ENCODE peak calls at places on chromosomes 3 and 15, in six cellular contexts. One of them, this sample, is unnamed. For H3K27me3, the result is how much of the 10 kb centered on the place peaks cover.

GRCh38 chr3:120111898-120112297 is 17.7 kb upstream of the GSK3B start:
- DNase-seq in uterus: no peak
- DNase-seq in esophagus muscularis mucosa: peak
- DNase-seq in cardiac muscle cell: no peak
- DNase-seq in AG04450: no peak
- DNase-seq in PC-3: peak
- DNase-seq in this sample: no peak

GRCh38 chr3:28574036-28574435 is 225.4 kb upstream of the AZI2 start:
- DNase-seq in esophagus muscularis mucosa: no peak
- DNase-seq in PC-3: no peak
- DNase-seq in AG04450: no peak
- DNase-seq in cardiac muscle cell: no peak
- DNase-seq in uterus: no peak
- DNase-seq in this sample: no peak

GRCh38 chr3:141235661-141236171 is 4.1 kb downstream of the PXYLP1 start:
- DNase-seq in AG04450: no peak
- DNase-seq in PC-3: no peak
- DNase-seq in uterus: no peak
- DNase-seq in cardiac muscle cell: peak
- DNase-seq in esophagus muscularis mucosa: peak
- DNase-seq in this sample: no peak

GRCh38 chr15:92810418-92811138 is 89.5 kb upstream of the CHD2 start:
- DNase-seq in uterus: peak
- DNase-seq in AG04450: no peak
- DNase-seq in PC-3: peak
- DNase-seq in cardiac muscle cell: peak
- DNase-seq in esophagus muscularis mucosa: no peak
- DNase-seq in this sample: peak

GRCh38 chr15:94080416-94080815 is 150.9 kb upstream of the MCTP2 start:
- DNase-seq in esophagus muscularis mucosa: peak
- DNase-seq in AG04450: no peak
- DNase-seq in cardiac muscle cell: no peak
- DNase-seq in PC-3: peak
- DNase-seq in uterus: no peak
- DNase-seq in this sample: no peak

GRCh38 chr3:44467241-44467640 is 10.2 kb downstream of the ZNF445 start:
- DNase-seq in uterus: no peak
- DNase-seq in AG04450: no peak
- DNase-seq in PC-3: no peak
- DNase-seq in cardiac muscle cell: peak
- DNase-seq in esophagus muscularis mucosa: no peak
- DNase-seq in this sample: no peak

GRCh38 chr15:73950479-73951043 is 24.3 kb downstream of the LOXL1 start:
- DNase-seq in PC-3: no peak
- DNase-seq in cardiac muscle cell: no peak
- DNase-seq in AG04450: no peak
- DNase-seq in uterus: no peak
- DNase-seq in esophagus muscularis mucosa: no peak
- DNase-seq in this sample: no peak

GRCh38 chr3:94076055-94076454 is 13.2 kb downstream of the NSUN3 start:
- DNase-seq in uterus: no peak
- DNase-seq in esophagus muscularis mucosa: no peak
- DNase-seq in cardiac muscle cell: no peak
- DNase-seq in AG04450: peak
- DNase-seq in PC-3: peak
- DNase-seq in this sample: no peak

GRCh38 chr3:63964287-63965073 is 52.3 kb upstream of the SCAANT1 start:
- DNase-seq in cardiac muscle cell: peak
- DNase-seq in esophagus muscularis mucosa: no peak
- DNase-seq in AG04450: no peak
- DNase-seq in PC-3: no peak
- DNase-seq in uterus: no peak
- DNase-seq in this sample: no peak

GRCh38 chr3:40546811-40547210 is 22.1 kb downstream of the ZNF621 start:
- DNase-seq in PC-3: peak
- DNase-seq in AG04450: peak
- DNase-seq in esophagus muscularis mucosa: no peak
- DNase-seq in uterus: no peak
- DNase-seq in cardiac muscle cell: no peak
- DNase-seq in this sample: no peak

GRCh38 chr15:47194718-47195117 is 522.6 kb upstream of the SEMA6D start:
- DNase-seq in esophagus muscularis mucosa: no peak
- DNase-seq in PC-3: peak
- DNase-seq in AG04450: peak
- DNase-seq in uterus: no peak
- DNase-seq in cardiac muscle cell: peak
- DNase-seq in this sample: no peak

GRCh38 chr3:191239439-191240035 is 40.5 kb downstream of the OSTN start:
- DNase-seq in uterus: no peak
- DNase-seq in esophagus muscularis mucosa: no peak
- DNase-seq in PC-3: peak
- DNase-seq in AG04450: no peak
- DNase-seq in cardiac muscle cell: no peak
- DNase-seq in this sample: no peak

GRCh38 chr15:24823473-24823872 is 131.3 kb upstream of the SNRPN start:
- DNase-seq in AG04450: no peak
- DNase-seq in uterus: no peak
- DNase-seq in esophagus muscularis mucosa: no peak
- DNase-seq in cardiac muscle cell: peak
- DNase-seq in PC-3: peak
- DNase-seq in this sample: no peak

GRCh38 chr3:20323307-20323927 is 137.4 kb upstream of the SGO1 start:
- DNase-seq in AG04450: no peak
- DNase-seq in PC-3: no peak
- DNase-seq in uterus: no peak
- DNase-seq in esophagus muscularis mucosa: no peak
- DNase-seq in cardiac muscle cell: no peak
- DNase-seq in this sample: no peak

GRCh38 chr3:155316450-155316849 is 23.0 kb upstream of the STRIT1 start:
- DNase-seq in cardiac muscle cell: no peak
- DNase-seq in PC-3: no peak
- DNase-seq in uterus: no peak
- DNase-seq in AG04450: no peak
- DNase-seq in esophagus muscularis mucosa: no peak
- DNase-seq in this sample: no peak

GRCh38 chr3:78050276-78051080 is 1010.6 kb downstream of the ROBO2 start:
- DNase-seq in cardiac muscle cell: no peak
- DNase-seq in PC-3: peak
- DNase-seq in uterus: no peak
- DNase-seq in AG04450: no peak
- DNase-seq in esophagus muscularis mucosa: no peak
- DNase-seq in this sample: no peak

GRCh38 chr3:17038900-17039545 is 154.3 kb downstream of the PLCL2 start:
- DNase-seq in AG04450: no peak
- DNase-seq in esophagus muscularis mucosa: no peak
- DNase-seq in uterus: no peak
- DNase-seq in cardiac muscle cell: no peak
- DNase-seq in PC-3: peak
- DNase-seq in this sample: no peak

GRCh38 chr3:107669669-107670068 is 146.9 kb downstream of the BBX start:
- DNase-seq in PC-3: no peak
- DNase-seq in AG04450: no peak
- DNase-seq in esophagus muscularis mucosa: no peak
- DNase-seq in cardiac muscle cell: no peak
- DNase-seq in uterus: no peak
- DNase-seq in this sample: no peak

GRCh38 chr15:99918072-99918471 is 184.8 kb upstream of the LYSMD4 start:
- DNase-seq in cardiac muscle cell: no peak
- DNase-seq in AG04450: no peak
- DNase-seq in esophagus muscularis mucosa: peak
- DNase-seq in uterus: no peak
- DNase-seq in PC-3: no peak
- DNase-seq in this sample: no peak

GRCh38 chr3:112464264-112464663 is 35.0 kb downstream of the BTLA start:
- DNase-seq in uterus: no peak
- DNase-seq in PC-3: no peak
- DNase-seq in cardiac muscle cell: no peak
- DNase-seq in esophagus muscularis mucosa: no peak
- DNase-seq in AG04450: no peak
- DNase-seq in this sample: no peak

GRCh38 chr15:73630796-73631471 is 2.3 kb downstream of the NPTN start:
- DNase-seq in esophagus muscularis mucosa: no peak
- DNase-seq in cardiac muscle cell: no peak
- DNase-seq in uterus: no peak
- DNase-seq in AG04450: no peak
- DNase-seq in PC-3: no peak
- DNase-seq in this sample: no peak

GRCh38 chr15:70309035-70309434 is 211.3 kb upstream of the TLE3 start:
- DNase-seq in uterus: no peak
- DNase-seq in PC-3: no peak
- DNase-seq in esophagus muscularis mucosa: no peak
- DNase-seq in cardiac muscle cell: no peak
- DNase-seq in AG04450: no peak
- DNase-seq in this sample: no peak

GRCh38 chr15:58472821-58473581 is 41.2 kb downstream of the LIPC start:
- DNase-seq in cardiac muscle cell: no peak
- DNase-seq in esophagus muscularis mucosa: no peak
- DNase-seq in AG04450: no peak
- DNase-seq in uterus: no peak
- DNase-seq in PC-3: peak
- DNase-seq in this sample: no peak

GRCh38 chr3:114685053-114685630 is 391.3 kb downstream of the TIGIT start:
- DNase-seq in PC-3: no peak
- DNase-seq in AG04450: no peak
- DNase-seq in cardiac muscle cell: no peak
- DNase-seq in uterus: no peak
- DNase-seq in esophagus muscularis mucosa: no peak
- DNase-seq in this sample: no peak

GRCh38 chr3:9781978-9782575 is 10.2 kb downstream of the TADA3 start:
- DNase-seq in uterus: no peak
- DNase-seq in AG04450: no peak
- DNase-seq in PC-3: no peak
- DNase-seq in cardiac muscle cell: no peak
- DNase-seq in esophagus muscularis mucosa: no peak
- DNase-seq in this sample: no peak

GRCh38 chr3:7813412-7813811 is 688.2 kb upstream of the LMCD1 start:
- DNase-seq in esophagus muscularis mucosa: no peak
- DNase-seq in PC-3: no peak
- DNase-seq in cardiac muscle cell: no peak
- DNase-seq in AG04450: no peak
- DNase-seq in uterus: no peak
- DNase-seq in this sample: no peak

GRCh38 chr3:32219537-32219936 is 18.9 kb upstream of the CMTM8 start:
- DNase-seq in AG04450: no peak
- DNase-seq in esophagus muscularis mucosa: no peak
- DNase-seq in uterus: no peak
- DNase-seq in PC-3: no peak
- DNase-seq in cardiac muscle cell: no peak
- DNase-seq in this sample: no peak
- TF ChIP-seq CTCF in AG04450: no peak
- TF ChIP-seq CTCF in esophagus muscularis mucosa: no peak
- TF ChIP-seq CTCF in uterus: no peak
- TF ChIP-seq CTCF in PC-3: no peak
- TF ChIP-seq CTCF in cardiac muscle cell: no peak
- TF ChIP-seq CTCF in this sample: no peak

GRCh38 chr3:13193320-13194284 is 120.4 kb upstream of the IQSEC1 start:
- DNase-seq in AG04450: no peak
- DNase-seq in cardiac muscle cell: no peak
- DNase-seq in PC-3: peak
- DNase-seq in esophagus muscularis mucosa: no peak
- DNase-seq in uterus: no peak
- DNase-seq in this sample: no peak

GRCh38 chr3:13195374-13195773 is 122.1 kb upstream of the IQSEC1 start:
- DNase-seq in AG04450: no peak
- DNase-seq in esophagus muscularis mucosa: no peak
- DNase-seq in PC-3: no peak
- DNase-seq in uterus: no peak
- DNase-seq in cardiac muscle cell: no peak
- DNase-seq in this sample: no peak

GRCh38 chr3:13197281-13197680 is 124.1 kb upstream of the IQSEC1 start:
- DNase-seq in uterus: no peak
- DNase-seq in AG04450: no peak
- DNase-seq in PC-3: no peak
- DNase-seq in esophagus muscularis mucosa: no peak
- DNase-seq in cardiac muscle cell: peak
- DNase-seq in this sample: no peak

GRCh38 chr3:13192471-13193213 is 119.4 kb upstream of the IQSEC1 start:
- DNase-seq in AG04450: no peak
- DNase-seq in esophagus muscularis mucosa: no peak
- DNase-seq in PC-3: peak
- DNase-seq in cardiac muscle cell: no peak
- DNase-seq in uterus: no peak
- DNase-seq in this sample: no peak

GRCh38 chr3:13194285-13195209 is 121.3 kb upstream of the IQSEC1 start:
- DNase-seq in cardiac muscle cell: no peak
- DNase-seq in AG04450: no peak
- DNase-seq in PC-3: peak
- DNase-seq in uterus: no peak
- DNase-seq in esophagus muscularis mucosa: no peak
- DNase-seq in this sample: peak
- H3K27me3 ChIP-seq in cardiac muscle cell: under half
- H3K27me3 ChIP-seq in AG04450: under half
- H3K27me3 ChIP-seq in PC-3: under half
- H3K27me3 ChIP-seq in uterus: under half
- H3K27me3 ChIP-seq in esophagus muscularis mucosa: under half
- H3K27me3 ChIP-seq in this sample: under half

DNA sequence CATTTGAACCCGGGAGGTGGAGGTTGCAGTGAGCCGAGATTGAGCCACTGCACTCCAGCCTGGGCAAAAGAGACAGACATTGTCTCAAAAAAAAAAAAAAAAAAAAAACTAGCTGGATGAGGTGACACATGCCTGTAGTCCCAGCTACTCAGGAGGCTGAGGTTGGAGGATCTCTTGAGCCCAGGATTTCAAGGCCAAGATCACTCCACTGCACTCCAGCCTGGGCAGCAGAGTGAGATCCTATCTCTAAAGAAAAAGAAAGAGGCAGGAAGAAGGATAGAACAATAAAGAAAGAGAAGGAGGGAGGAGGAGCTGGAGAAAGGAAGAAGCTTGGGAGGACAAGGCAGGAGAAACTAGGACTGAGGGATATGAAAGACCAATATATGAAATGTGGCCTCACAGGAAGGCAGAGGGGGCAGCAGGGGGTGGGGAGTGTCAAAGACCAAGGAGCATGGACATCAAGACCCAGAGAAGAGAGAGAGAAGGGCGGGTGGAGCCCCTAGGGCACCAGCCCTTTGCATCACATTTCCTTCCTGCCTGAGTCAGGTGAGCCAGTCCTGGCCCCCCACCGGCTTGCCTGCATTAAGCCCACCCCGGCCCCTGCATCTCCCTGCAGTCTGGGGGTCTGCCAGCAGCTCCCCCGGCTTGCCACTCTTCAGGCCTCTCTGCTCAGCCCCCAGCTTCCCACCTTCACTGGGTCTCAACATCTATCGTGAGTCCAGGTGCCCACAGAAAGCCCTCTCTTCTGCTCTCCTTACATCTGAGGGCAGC is 11.5 kb downstream of the IGDCC3 start:
- DNase-seq in esophagus muscularis mucosa: no peak
- DNase-seq in uterus: no peak
- DNase-seq in PC-3: no peak
- DNase-seq in AG04450: no peak
- DNase-seq in cardiac muscle cell: no peak
- DNase-seq in this sample: no peak
- H3K4me3 ChIP-seq in esophagus muscularis mucosa: no peak
- H3K4me3 ChIP-seq in uterus: no peak
- H3K4me3 ChIP-seq in PC-3: no peak
- H3K4me3 ChIP-seq in AG04450: no peak
- H3K4me3 ChIP-seq in cardiac muscle cell: no peak
- H3K4me3 ChIP-seq in this sample: no peak

GRCh38 chr3:13416002-13416793 is 3.9 kb downstream of the NUP210 start:
- DNase-seq in esophagus muscularis mucosa: no peak
- DNase-seq in PC-3: no peak
- DNase-seq in cardiac muscle cell: no peak
- DNase-seq in AG04450: no peak
- DNase-seq in uterus: no peak
- DNase-seq in this sample: no peak
- TF ChIP-seq CTCF in esophagus muscularis mucosa: no peak
- TF ChIP-seq CTCF in PC-3: peak
- TF ChIP-seq CTCF in cardiac muscle cell: no peak
- TF ChIP-seq CTCF in AG04450: no peak
- TF ChIP-seq CTCF in uterus: no peak
- TF ChIP-seq CTCF in this sample: no peak